ENCODE peak calls at places on chromosomes 4 and X, in seven cellular contexts. X is stomach; T is fibroblast of lung; R is heart right ventricle; U is neuronal stem cell; O is lower lobe of right lung; D is CD8-positive, alpha-beta memory T cell. N is an unnamed sample.
A peak's percentile ranks its signal among the peaks of the same experiment; 100 is the strongest.

GRCh38 chrX:134469481-134469880 is 9.5 kb downstream of the HPRT1 start:
- DNase-seq in R (no peak), T (peak; percentile 55), X (no peak), U (no peak), D (no peak), O (no peak), N (no peak)

GRCh38 chr4:19711871-19712270 is 539.8 kb upstream of the SLIT2 start:
- DNase-seq in U (no peak), D (no peak), O (no peak), X (no peak), T (peak; percentile 88), R (no peak), N (no peak)

GRCh38 chr4:83644677-83645639 is 109.0 kb downstream of the GPAT3 start:
- DNase-seq in U (peak; percentile 54), R (peak; percentile 25), X (no peak), T (peak; percentile 33), O (no peak), D (peak; percentile 35), N (no peak)

GRCh38 chr4:153535735-153536494 is 69.8 kb downstream of the TMEM131L start:
- DNase-seq in T (no peak), R (no peak), O (no peak), X (no peak), D (no peak), U (no peak), N (no peak)

GRCh38 chrX:132217203-132218073 is 1.8 kb downstream of the RAP2C start:
- DNase-seq in X (peak; percentile 61), T (peak; percentile 81), O (peak; percentile 77), D (peak; percentile 82), U (peak; percentile 49), R (peak; percentile 72), N (peak; percentile 69)

GRCh38 chrX:2311483-2311882 is 189.3 kb downstream of the DHRSX start:
- DNase-seq in R (no peak), O (no peak), T (peak; percentile 33), U (peak; percentile 90), X (no peak), D (no peak), N (no peak)

GRCh38 chr4:40572692-40573287 is 56.9 kb downstream of the RBM47 start:
- DNase-seq in T (no peak), U (no peak), O (no peak), X (no peak), R (no peak), D (no peak), N (no peak)

GRCh38 chr4:128856246-128856645 is 46.7 kb downstream of the JADE1 start:
- DNase-seq in R (no peak), O (no peak), X (no peak), U (no peak), T (no peak), D (no peak), N (no peak)

GRCh38 chrX:3345281-3346081 is 971 bp downstream of the MXRA5 start:
- DNase-seq in R (peak; percentile 22), T (peak; percentile 56), U (peak; percentile 23), D (no peak), O (peak; percentile 43), X (peak; percentile 58), N (no peak)

GRCh38 chrX:13126785-13127184 is 82.4 kb upstream of the FAM9C start:
- DNase-seq in T (peak; percentile 60), D (no peak), X (no peak), O (no peak), R (no peak), U (no peak), N (no peak)

GRCh38 chr4:21769404-21770147 is 179.0 kb downstream of the KCNIP4 start:
- DNase-seq in U (no peak), O (no peak), T (peak; percentile 90), X (no peak), D (no peak), R (no peak), N (no peak)

GRCh38 chrX:53716328-53717088 is 30.0 kb upstream of the HUWE1 start:
- DNase-seq in T (peak; percentile 65), D (peak; percentile 57), O (no peak), R (no peak), X (no peak), U (no peak), N (peak; percentile 41)

GRCh38 chr4:151667666-151668065 is 93.1 kb downstream of the GATB start:
- DNase-seq in O (no peak), X (no peak), U (no peak), T (no peak), D (no peak), R (no peak), N (no peak)

GRCh38 chr4:52376107-52376704 is 282.9 kb downstream of the USP46 start:
- DNase-seq in O (no peak), X (no peak), D (peak; percentile 21), U (peak; percentile 66), T (peak; percentile 39), R (peak; percentile 38), N (no peak)

GRCh38 chrX:153226344-153227190 is 47.5 kb downstream of the MAGEA1 start:
- DNase-seq in D (no peak), O (peak; percentile 86), U (peak; percentile 91), T (peak; percentile 36), R (peak; percentile 2), X (no peak), N (no peak)

GRCh38 chr4:102036619-102037376 is 246.3 kb downstream of the BANK1 start:
- DNase-seq in U (no peak), T (peak; percentile 37), X (no peak), D (no peak), R (no peak), O (no peak), N (no peak)

GRCh38 chr4:23932935-23933334 is 43.1 kb upstream of the PPARGC1A start:
- DNase-seq in U (no peak), X (no peak), T (peak; percentile 77), D (no peak), R (no peak), O (no peak), N (no peak)

GRCh38 chr4:183352546-183352945 is 30.3 kb upstream of the CLDN24 start:
- DNase-seq in O (no peak), X (peak; percentile 7), U (no peak), T (no peak), D (no peak), R (no peak), N (no peak)

GRCh38 chr4:183354213-183354612 is 32.0 kb upstream of the CLDN24 start:
- DNase-seq in T (no peak), X (no peak), O (no peak), D (no peak), R (no peak), U (no peak), N (no peak)

GRCh38 chr4:183355405-183355804 is 33.2 kb upstream of the CLDN24 start:
- DNase-seq in R (no peak), U (no peak), X (no peak), D (no peak), O (no peak), T (peak; percentile 94), N (no peak)

GRCh38 chr4:183356173-183356825 is 34.1 kb upstream of the CLDN24 start:
- DNase-seq in O (no peak), D (no peak), X (peak; percentile 18), R (no peak), U (no peak), T (no peak), N (no peak)

DNA sequence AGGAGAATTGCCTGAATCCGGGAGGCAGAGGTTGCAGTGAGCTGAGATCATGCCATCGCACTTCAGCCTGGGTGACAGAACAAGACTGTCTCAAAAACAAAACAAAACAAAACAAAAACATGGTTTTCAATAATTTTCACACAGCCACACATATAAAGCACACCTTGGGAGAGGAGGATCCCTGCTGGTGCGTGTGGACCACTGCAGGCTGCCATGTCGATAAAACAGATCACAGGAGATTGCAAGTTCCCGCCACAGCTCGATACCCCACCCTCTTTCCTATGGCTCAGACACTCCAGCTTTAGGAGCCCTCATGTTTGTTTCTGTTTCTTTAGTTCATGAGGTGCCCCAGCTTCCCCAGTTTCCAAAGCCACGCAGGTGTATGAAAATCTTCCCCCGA is 31.3 kb upstream of the CLDN24 start:
- DNase-seq in D (no peak), R (no peak), O (no peak), T (no peak), U (no peak), X (no peak), N (no peak)
- H3K4me1 ChIP-seq in D (no peaks in the 10 kb centered on the region), R (no peaks in the 10 kb centered on the region), O (no peaks in the 10 kb centered on the region), T (peaks cover 18% of the 10 kb centered on the region), U (peaks cover under 1% of the 10 kb centered on the region), X (peaks cover 10% of the 10 kb centered on the region), N (no peaks in the 10 kb centered on the region)

GRCh38 chr4:8072235-8072968 is 86.2 kb downstream of the ABLIM2 start:
- DNase-seq in T (no peak), X (no peak), R (no peak), U (no peak), O (peak; percentile 32), D (no peak), N (no peak)
- H3K27ac ChIP-seq in T (no peak overlapping the region), X (no peak overlapping the region), R (no peak overlapping the region), U (no peak overlapping the region), O (no peak overlapping the region), D (no peak overlapping the region), N (no peak overlapping the region)

DNA sequence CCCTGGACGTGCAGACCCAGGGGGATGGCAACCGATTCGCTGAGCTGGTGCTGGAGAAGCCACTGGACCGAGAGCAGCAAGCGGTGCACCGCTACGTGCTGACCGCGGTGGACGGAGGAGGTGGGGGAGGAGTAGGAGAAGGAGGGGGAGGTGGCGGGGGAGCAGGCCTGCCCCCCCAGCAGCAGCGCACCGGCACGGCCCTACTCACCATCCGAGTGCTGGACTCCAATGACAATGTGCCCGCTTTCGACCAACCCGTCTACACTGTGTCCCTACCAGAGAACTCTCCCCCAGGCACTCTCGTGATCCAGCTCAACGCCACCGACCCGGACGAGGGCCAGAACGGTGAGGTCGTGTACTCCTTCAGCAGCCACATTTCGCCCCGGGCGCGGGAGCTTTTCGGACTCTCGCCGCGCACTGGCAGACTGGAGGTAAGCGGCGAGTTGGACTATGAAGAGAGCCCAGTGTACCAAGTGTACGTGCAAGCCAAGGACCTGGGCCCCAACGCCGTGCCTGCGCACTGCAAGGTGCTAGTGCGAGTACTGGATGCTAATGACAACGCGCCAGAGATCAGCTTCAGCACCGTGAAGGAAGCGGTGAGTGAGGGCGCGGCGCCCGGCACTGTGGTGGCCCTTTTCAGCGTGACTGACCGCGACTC is 1.7 kb downstream of the PCDH10 start:
- DNase-seq in X (no peak), O (no peak), R (no peak), T (peak; percentile 53), D (no peak), U (no peak), N (no peak)
- H3K4me3 ChIP-seq in X (peak overlapping the region; percentile 51), O (peak overlapping the region; percentile 45), R (peak overlapping the region; percentile 50), T (peak overlapping the region; percentile 47), D (no peak overlapping the region), U (peak overlapping the region; percentile 44), N (no peak overlapping the region)

DNA sequence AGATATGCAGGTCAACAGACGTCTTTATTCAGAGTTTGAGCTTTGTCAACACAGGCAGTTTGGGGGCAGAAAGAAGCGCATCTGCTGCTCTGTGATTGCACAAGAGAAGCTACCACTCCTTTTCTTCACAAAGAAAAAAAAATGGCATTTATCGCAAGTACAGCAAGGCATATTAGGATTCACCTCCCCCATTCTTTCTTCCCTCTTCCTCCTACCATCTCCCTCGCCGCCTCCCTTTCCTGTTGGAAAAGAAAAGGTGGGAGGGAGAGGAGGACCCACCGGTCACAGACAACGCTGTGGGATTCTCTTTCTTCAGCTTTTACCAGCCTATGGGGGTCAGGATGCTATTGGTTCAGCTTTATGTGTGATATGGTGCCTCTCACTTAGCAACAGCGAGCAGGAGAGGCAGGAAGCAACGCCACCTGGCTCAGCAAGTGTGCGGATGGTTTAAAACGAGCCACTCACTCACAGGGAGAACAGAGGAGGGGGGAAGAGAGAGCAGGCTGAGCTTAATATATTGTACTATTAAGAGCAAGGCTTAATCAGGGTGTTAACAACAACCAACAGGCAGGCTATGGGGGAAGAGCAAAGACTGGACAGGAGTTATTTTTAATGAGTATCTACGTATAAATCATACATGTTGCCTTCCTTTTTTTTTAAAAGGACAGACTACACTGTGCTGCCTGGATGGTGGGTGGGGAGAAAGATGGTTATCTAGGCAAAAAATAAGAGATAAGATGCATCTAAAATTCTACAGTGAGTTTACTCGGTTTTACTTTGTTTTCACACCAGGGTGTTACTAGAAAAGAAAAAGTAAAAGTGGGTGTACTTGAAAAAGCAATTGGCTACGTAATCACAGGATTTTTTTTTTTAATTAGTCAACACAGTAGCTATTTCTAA is 104.7 kb downstream of the MAML3 start:
- DNase-seq in R (peak; percentile 56), D (peak; percentile 69), U (peak; percentile 57), O (no peak), X (peak; percentile 49), T (peak; percentile 70), N (no peak)
- H3K4me1 ChIP-seq in R (peaks cover 15% of the 10 kb centered on the region), D (peaks cover 16% of the 10 kb centered on the region), U (peaks cover 46% of the 10 kb centered on the region), O (peaks cover 50% of the 10 kb centered on the region), X (peaks cover 30% of the 10 kb centered on the region), T (peaks cover 2% of the 10 kb centered on the region), N (peaks cover 4% of the 10 kb centered on the region)